ENCODE peak calls at places on chromosomes 11 and 22, in seven cellular contexts. K, Q, G, N, F, I and X are unnamed samples.

GRCh38 chr22:28821452-28821851 is 21.1 kb upstream of the XBP1 start:
- ATAC-seq in K (no peak), Q (no peak), G (no peak), N (no peak), F (no peak), I (no peak), X (no peak)

GRCh38 chr11:92569717-92570116 is 345.1 kb downstream of the FAT3 start:
- ATAC-seq in K (no peak), Q (no peak), G (no peak), N (no peak), F (no peak), I (no peak), X (no peak)

GRCh38 chr11:96905084-96905641 is 515.4 kb downstream of the JRKL start:
- ATAC-seq in K (no peak), Q (no peak), G (no peak), N (no peak), F (no peak), I (no peak), X (no peak)

GRCh38 chr11:110921742-110922200 is 209.5 kb upstream of the ARHGAP20 start:
- ATAC-seq in K (no peak), Q (no peak), G (no peak), N (no peak), F (no peak), I (no peak), X (no peak)

GRCh38 chr11:6248248-6248647 is 9.4 kb downstream of the CNGA4 start:
- ATAC-seq in K (no peak), Q (no peak), G (no peak), N (no peak), F (no peak), I (no peak), X (no peak)

GRCh38 chr11:66178871-66179270 is 89.6 kb upstream of the RAB1B start:
- ATAC-seq in K (no peak), Q (no peak), G (no peak), N (no peak), F (no peak), I (no peak), X (no peak)

GRCh38 chr11:43399983-43400630 is 41.4 kb downstream of the TTC17 start:
- ATAC-seq in K (peak; percentile 56), Q (no peak), G (no peak), N (peak; percentile 71), F (no peak), I (no peak), X (peak; percentile 84)

GRCh38 chr11:33388793-33389525 is 131.8 kb downstream of the HIPK3 start:
- ATAC-seq in K (no peak), Q (no peak), G (no peak), N (no peak), F (no peak), I (no peak), X (no peak)

GRCh38 chr11:12829131-12829530 is 154.9 kb downstream of the TEAD1 start:
- ATAC-seq in K (no peak), Q (peak; percentile 16), G (no peak), N (no peak), F (no peak), I (no peak), X (no peak)

GRCh38 chr22:49015993-49016908 is 811.4 kb downstream of the BRD1 start:
- ATAC-seq in K (no peak), Q (no peak), G (no peak), N (no peak), F (no peak), I (no peak), X (no peak)

GRCh38 chr22:40345271-40345670 is 1.0 kb upstream of the ADSL start:
- ATAC-seq in K (no peak), Q (no peak), G (peak; percentile 18), N (no peak), F (no peak), I (peak; percentile 33), X (peak; percentile 30)

GRCh38 chr11:13380731-13381130 is 82.3 kb downstream of the BTBD10 start:
- ATAC-seq in K (no peak), Q (no peak), G (no peak), N (no peak), F (no peak), I (no peak), X (no peak)

GRCh38 chr11:102402556-102402955 is 50.0 kb downstream of the TMEM123 start:
- ATAC-seq in K (no peak), Q (no peak), G (no peak), N (no peak), F (no peak), I (no peak), X (no peak)

GRCh38 chr11:14751975-14752407 is 108.4 kb downstream of the PDE3B start:
- ATAC-seq in K (peak; percentile 57), Q (no peak), G (no peak), N (peak; percentile 52), F (peak; percentile 63), I (no peak), X (peak; percentile 88)

GRCh38 chr22:49869855-49870712 is 16.4 kb downstream of the ZBED4 start:
- ATAC-seq in K (peak; percentile 62), Q (no peak), G (no peak), N (peak; percentile 37), F (no peak), I (peak; percentile 18), X (peak; percentile 78)

GRCh38 chr22:44664149-44664548 is 37.9 kb upstream of the PRR5 start:
- ATAC-seq in K (peak; percentile 54), Q (no peak), G (no peak), N (peak; percentile 56), F (peak; percentile 75), I (peak; percentile 68), X (peak; percentile 52)

GRCh38 chr11:126317681-126318641 is 14.1 kb downstream of the DCPS start:
- ATAC-seq in K (peak; percentile 71), Q (no peak), G (peak; percentile 55), N (peak; percentile 73), F (peak; percentile 83), I (peak; percentile 63), X (peak; percentile 68)

GRCh38 chr11:127600674-127601073 is 600.1 kb upstream of the KIRREL3 start:
- ATAC-seq in K (no peak), Q (no peak), G (no peak), N (no peak), F (no peak), I (peak; percentile 70), X (no peak)

GRCh38 chr22:48450188-48450825 is 1377.4 kb downstream of the BRD1 start:
- ATAC-seq in K (no peak), Q (no peak), G (no peak), N (no peak), F (no peak), I (no peak), X (no peak)

GRCh38 chr11:28581286-28582242 is 473.4 kb downstream of the METTL15 start:
- ATAC-seq in K (no peak), Q (no peak), G (no peak), N (no peak), F (no peak), I (no peak), X (no peak)

GRCh38 chr11:131694526-131695424 is 324.4 kb downstream of the NTM start:
- ATAC-seq in K (peak; percentile 72), Q (peak; percentile 94), G (peak; percentile 88), N (peak; percentile 50), F (peak; percentile 69), I (peak; percentile 97), X (peak; percentile 70)

GRCh38 chr11:76691655-76692054 is 21.1 kb upstream of the LRRC32 start:
- ATAC-seq in K (no peak), Q (no peak), G (no peak), N (no peak), F (no peak), I (no peak), X (no peak)

GRCh38 chr11:44307340-44308099 is 2.4 kb downstream of the ALX4 start:
- ATAC-seq in K (no peak), Q (no peak), G (no peak), N (no peak), F (no peak), I (no peak), X (no peak)